ENCODE peak calls at places on chromosome 20, in ten cellular contexts. L is CD8-positive, alpha-beta memory T cell; Q is A549; T is skeletal muscle cell; J is mesendoderm; A is foreskin fibroblast; V is sigmoid colon; P is AG04450; X is GM23338; F is uterus. D is an unnamed sample.

GRCh38 chr20:19275630-19276071 is 63.2 kb downstream of the SLC24A3 start:
- DNase-seq in P (no peak), Q (no peak), J (no peak), X (no peak), F (peak; percentile 93), T (no peak), L (no peak), V (peak; percentile 93), A (peak; percentile 82), D (no peak)

GRCh38 chr20:57837208-57838035 is 127.6 kb upstream of the PMEPA1 start:
- DNase-seq in J (no peak), Q (no peak), V (no peak), L (no peak), A (no peak), T (no peak), X (no peak), P (no peak), F (no peak), D (no peak)

GRCh38 chr20:52593634-52594033 is 378.5 kb upstream of the TSHZ2 start:
- DNase-seq in T (no peak), P (no peak), A (no peak), X (no peak), J (no peak), V (no peak), L (no peak), Q (no peak), F (no peak), D (no peak)

GRCh38 chr20:39861381-39861780 is 827.7 kb downstream of the MAFB start:
- DNase-seq in X (no peak), L (no peak), T (no peak), A (no peak), Q (no peak), V (no peak), P (no peak), F (no peak), J (no peak), D (peak; percentile 22)

GRCh38 chr20:46243707-46244628 is 64.3 kb downstream of the CDH22 start:
- DNase-seq in X (no peak), J (peak; percentile 55), F (no peak), V (no peak), T (no peak), L (no peak), Q (no peak), A (peak; percentile 13), P (no peak), D (no peak)

GRCh38 chr20:33229843-33230242 is 6.0 kb upstream of the BPIFA1 start:
- DNase-seq in F (no peak), Q (no peak), J (no peak), X (no peak), P (no peak), T (no peak), A (no peak), V (no peak), L (no peak), D (no peak)

GRCh38 chr20:57267158-57267821 is 849 bp upstream of the BMP7 start:
- DNase-seq in Q (no peak), F (no peak), V (no peak), P (no peak), J (no peak), T (no peak), L (no peak), X (no peak), A (no peak), D (no peak)

GRCh38 chr20:43680976-43681375 is 14.1 kb downstream of the MYBL2 start:
- DNase-seq in J (no peak), A (peak; percentile 77), P (no peak), L (no peak), X (no peak), T (no peak), F (no peak), V (no peak), Q (no peak), D (no peak)

GRCh38 chr20:3744806-3745685 is 12.6 kb downstream of the HSPA12B start:
- DNase-seq in L (peak; percentile 67), A (peak; percentile 28), X (peak; percentile 99), P (no peak), Q (peak; percentile 94), F (peak; percentile 67), J (peak; percentile 98), T (no peak), V (peak; percentile 80), D (no peak)

GRCh38 chr20:40286991-40287531 is 402.0 kb downstream of the MAFB start:
- DNase-seq in T (no peak), A (no peak), L (no peak), Q (no peak), X (no peak), V (peak; percentile 89), P (no peak), F (peak; percentile 23), J (no peak), D (no peak)

DNA sequence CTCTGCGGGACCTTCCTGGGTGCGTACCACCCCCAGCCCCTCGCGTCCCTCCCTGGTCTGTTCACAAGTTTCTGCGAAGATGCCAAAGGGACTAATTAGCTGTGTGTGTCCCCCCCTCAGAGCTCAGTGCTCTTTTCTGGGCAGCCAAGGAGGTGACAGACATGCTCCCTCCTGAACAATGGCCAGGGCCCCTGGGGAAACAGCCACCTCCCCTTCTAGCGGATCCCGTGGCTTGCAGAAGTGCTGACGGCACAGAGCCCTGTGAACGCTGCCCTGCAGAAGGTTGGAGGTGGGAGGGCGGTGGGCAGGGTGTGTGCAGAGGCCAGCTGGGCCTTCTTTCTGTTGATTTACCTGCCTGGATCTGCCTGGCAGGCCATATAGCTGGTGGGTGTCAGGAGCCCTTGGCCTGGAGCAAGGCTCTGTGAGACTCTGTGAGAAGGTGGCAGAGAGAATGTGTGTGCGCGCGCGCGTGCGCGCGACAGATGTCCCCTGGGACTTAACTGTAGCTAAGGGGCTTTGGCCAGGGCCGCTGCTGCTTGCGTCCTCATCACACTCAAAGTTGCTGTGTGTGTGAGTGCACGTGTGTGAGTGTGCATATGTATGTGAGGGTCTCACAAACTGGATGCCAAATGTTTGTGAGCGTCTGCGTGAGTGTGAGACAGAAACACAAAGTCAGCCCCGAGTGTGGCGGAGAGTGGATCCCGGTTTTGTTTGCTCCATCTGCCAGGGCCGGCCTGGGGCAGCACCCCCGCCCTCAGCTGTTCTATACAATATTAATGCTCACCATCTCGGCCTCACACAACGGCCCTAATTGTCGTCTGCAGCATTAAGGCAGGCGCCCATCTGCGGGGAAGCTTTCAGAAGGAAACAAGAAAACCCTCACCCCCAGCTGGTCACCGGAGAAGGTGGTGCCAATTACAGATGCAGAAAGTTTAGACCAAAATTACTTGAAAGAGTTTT is 3.4 kb upstream of the MYT1 start:
- DNase-seq in F (no peak), J (peak; percentile 88), L (no peak), T (no peak), A (no peak), V (no peak), X (no peak), Q (no peak), P (no peak), D (no peak)
- H3K4me3 ChIP-seq in F (no peak overlapping the region), J (no peak overlapping the region), L (no peak overlapping the region), T (no peak overlapping the region), A (no peak overlapping the region), V (no peak overlapping the region), X (peak overlapping the region; percentile 45), Q (no peak overlapping the region), P (no peak overlapping the region), D (no peak overlapping the region)

GRCh38 chr20:17226410-17227198 is at the start of gene PCSK2:
- DNase-seq in P (peak; percentile 6), F (no peak), T (peak; percentile 7), J (peak; percentile 95), V (peak; percentile 63), Q (peak; percentile 11), X (peak; percentile 96), A (peak; percentile 53), L (no peak), D (no peak)
- H3K4me3 ChIP-seq in P (peak within 1 kb of the TSS; percentile 41), F (peak within 1 kb of the TSS; percentile 20), T (peak within 1 kb of the TSS; percentile 39), J (peak within 1 kb of the TSS; percentile 35), V (peak within 1 kb of the TSS; percentile 23), Q (peak within 1 kb of the TSS; percentile 45), X (peak within 1 kb of the TSS; percentile 87), A (peak within 1 kb of the TSS; percentile 41), L (no peak within 1 kb of the TSS), D (peak within 1 kb of the TSS; percentile 54)

DNA sequence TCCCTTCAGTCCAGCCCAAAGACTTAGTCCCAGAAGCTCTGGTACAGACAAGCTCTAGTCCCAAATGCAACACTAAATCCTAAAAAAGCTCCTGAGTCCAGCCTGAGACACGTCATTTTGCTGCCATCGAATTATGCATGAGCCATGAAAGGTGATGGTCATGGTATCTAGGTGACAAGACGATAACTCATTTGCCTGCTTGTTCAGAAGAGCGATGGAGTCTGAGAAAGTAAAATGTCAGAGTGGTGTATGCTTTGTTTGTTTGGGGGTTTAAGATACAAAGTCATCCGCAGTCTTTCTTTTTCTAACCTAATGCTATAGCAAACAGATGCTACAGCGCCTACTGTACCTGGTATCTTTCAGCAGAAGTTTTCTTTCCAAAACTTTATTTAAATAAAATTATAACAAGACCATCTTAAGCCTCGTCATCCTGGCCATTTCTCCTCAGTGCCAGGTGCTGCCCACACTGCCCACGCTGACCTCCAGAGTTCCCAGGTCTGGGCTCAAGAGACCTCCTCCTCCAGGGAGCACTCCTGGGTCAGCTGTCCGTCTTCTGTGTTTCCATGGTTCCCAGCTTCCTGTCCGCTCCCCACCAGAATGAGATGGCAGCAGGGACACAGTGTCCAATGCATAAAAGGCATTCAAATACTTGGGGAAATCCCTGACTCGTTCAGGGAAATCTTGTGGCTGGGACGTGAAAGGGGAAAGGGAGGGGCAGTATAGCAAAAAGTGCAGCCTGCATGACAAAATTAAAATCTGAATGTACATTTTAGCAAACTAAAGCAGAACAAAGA is 54.5 kb downstream of the SLC23A2 start:
- DNase-seq in F (no peak), V (no peak), X (no peak), J (no peak), T (no peak), L (no peak), Q (no peak), A (no peak), P (no peak), D (no peak)
- H3K4me3 ChIP-seq in F (no peak overlapping the region), V (no peak overlapping the region), X (no peak overlapping the region), J (no peak overlapping the region), T (no peak overlapping the region), L (no peak overlapping the region), Q (no peak overlapping the region), A (no peak overlapping the region), P (no peak overlapping the region), D (no peak overlapping the region)

GRCh38 chr20:37903317-37904007 is 535 bp downstream of the VSTM2L start:
- DNase-seq in A (no peak), F (no peak), X (peak; percentile 29), L (no peak), J (no peak), Q (peak; percentile 41), P (no peak), V (no peak), T (no peak), D (no peak)

GRCh38 chr20:37904008-37904675 is 1.2 kb downstream of the VSTM2L start:
- DNase-seq in J (no peak), F (no peak), A (no peak), P (no peak), Q (no peak), L (no peak), X (no peak), T (no peak), V (no peak), D (no peak)

GRCh38 chr20:37905969-37906613 is 3.2 kb downstream of the VSTM2L start:
- DNase-seq in T (no peak), Q (no peak), X (no peak), P (no peak), J (no peak), A (no peak), L (no peak), F (no peak), V (no peak), D (no peak)

GRCh38 chr20:37902504-37903313 is at the start of gene VSTM2L:
- DNase-seq in F (no peak), X (peak; percentile 77), Q (peak; percentile 77), A (peak; percentile 59), P (peak; percentile 16), T (no peak), L (no peak), V (peak; percentile 78), J (peak; percentile 56), D (peak; percentile 13)

GRCh38 chr20:37904845-37905244 is 1.9 kb downstream of the VSTM2L start:
- DNase-seq in T (no peak), X (no peak), F (no peak), Q (no peak), V (no peak), J (no peak), L (no peak), P (no peak), A (no peak), D (no peak)
- H3K4me3 ChIP-seq in T (no peak overlapping the region), X (no peak overlapping the region), F (no peak overlapping the region), Q (no peak overlapping the region), V (no peak overlapping the region), J (no peak overlapping the region), L (no peak overlapping the region), P (no peak overlapping the region), A (no peak overlapping the region), D (no peak overlapping the region)

D was measured in epithelial cell of proximal tubule.